ENCODE peak calls at places on chromosomes 3 and 15, in nine cellular contexts. D, L, G, M, Q, W, P, T and O are unnamed samples.

GRCh38 chr15:56919708-56920637 is 1.5 kb downstream of the TCF12 start:
- DNase-seq in D (no peak), L (peak), G (peak), M (no peak), Q (peak), W (no peak), P (peak), T (peak), O (peak)

GRCh38 chr15:80404057-80404718 is at the start of gene ARNT2:
- DNase-seq in D (peak), L (peak), G (no peak), M (no peak), Q (no peak), W (no peak), P (no peak), T (no peak), O (peak)

GRCh38 chr15:52653451-52653964 is 25.7 kb downstream of the ATOSA start:
- DNase-seq in D (no peak), L (no peak), G (peak), M (no peak), Q (peak), W (peak), P (peak), T (peak), O (no peak)

GRCh38 chr15:52143862-52144261 is 31.3 kb upstream of the BCL2L10 start:
- DNase-seq in D (no peak), L (no peak), G (peak), M (no peak), Q (peak), W (peak), P (peak), T (peak), O (peak)

GRCh38 chr3:9168230-9168629 is 81.2 kb downstream of the SRGAP3 start:
- DNase-seq in D (no peak), L (no peak), G (peak), M (peak), Q (peak), W (no peak), P (peak), T (no peak), O (no peak)

GRCh38 chr15:52486003-52486996 is 42.4 kb downstream of the MYO5A start:
- DNase-seq in D (peak), L (no peak), G (no peak), M (no peak), Q (no peak), W (no peak), P (no peak), T (no peak), O (no peak)

GRCh38 chr3:37458162-37458895 is 283.9 kb upstream of the LRRFIP2 start:
- DNase-seq in D (no peak), L (peak), G (no peak), M (no peak), Q (no peak), W (no peak), P (no peak), T (peak), O (no peak)

GRCh38 chr3:59245879-59246501 is 196.2 kb upstream of the CFAP20DC start:
- DNase-seq in D (no peak), L (no peak), G (peak), M (no peak), Q (peak), W (no peak), P (peak), T (peak), O (no peak)

GRCh38 chr3:193975072-193975535 is 160.8 kb upstream of the HES1 start:
- DNase-seq in D (no peak), L (no peak), G (no peak), M (no peak), Q (no peak), W (no peak), P (no peak), T (no peak), O (no peak)

GRCh38 chr3:14345496-14346150 is 56.8 kb upstream of the SLC6A6 start:
- DNase-seq in D (no peak), L (no peak), G (peak), M (no peak), Q (peak), W (no peak), P (no peak), T (no peak), O (peak)

GRCh38 chr3:35710554-35710953 is 71.2 kb downstream of the ARPP21 start:
- DNase-seq in D (no peak), L (no peak), G (no peak), M (no peak), Q (no peak), W (no peak), P (no peak), T (no peak), O (no peak)

GRCh38 chr15:82999905-83000671 is 11.4 kb downstream of the C15orf40 start:
- DNase-seq in D (no peak), L (no peak), G (peak), M (peak), Q (peak), W (no peak), P (peak), T (peak), O (peak)

GRCh38 chr3:129624347-129625070 is 18.0 kb upstream of the PLXND1 start:
- DNase-seq in D (no peak), L (peak), G (no peak), M (no peak), Q (no peak), W (no peak), P (no peak), T (no peak), O (peak)

GRCh38 chr3:197577366-197578074 is 21.8 kb upstream of the BDH1 start:
- DNase-seq in D (no peak), L (no peak), G (no peak), M (no peak), Q (no peak), W (no peak), P (peak), T (no peak), O (no peak)

GRCh38 chr3:71225285-71225684 is 358.2 kb downstream of the FOXP1 start:
- DNase-seq in D (no peak), L (no peak), G (no peak), M (no peak), Q (no peak), W (no peak), P (no peak), T (no peak), O (peak)

GRCh38 chr3:58462829-58463180 is 29.1 kb upstream of the KCTD6 start:
- DNase-seq in D (no peak), L (no peak), G (no peak), M (no peak), Q (no peak), W (no peak), P (no peak), T (no peak), O (peak)

GRCh38 chr3:82080261-82080660 is 318.8 kb upstream of the GBE1 start:
- DNase-seq in D (no peak), L (no peak), G (peak), M (no peak), Q (peak), W (no peak), P (no peak), T (no peak), O (no peak)

GRCh38 chr3:114706591-114707224 is 412.9 kb downstream of the TIGIT start:
- DNase-seq in D (no peak), L (no peak), G (peak), M (no peak), Q (peak), W (no peak), P (peak), T (peak), O (no peak)

GRCh38 chr3:196624907-196625306 is 14.6 kb upstream of the NRROS start:
- DNase-seq in D (no peak), L (peak), G (no peak), M (no peak), Q (no peak), W (no peak), P (no peak), T (no peak), O (no peak)

GRCh38 chr3:66490214-66490613 is 10.6 kb downstream of the LRIG1 start:
- DNase-seq in D (no peak), L (no peak), G (no peak), M (no peak), Q (no peak), W (no peak), P (no peak), T (peak), O (no peak)

GRCh38 chr3:62366093-62366419 is 7.3 kb downstream of the FEZF2 start:
- DNase-seq in D (no peak), L (no peak), G (no peak), M (no peak), Q (no peak), W (no peak), P (no peak), T (no peak), O (no peak)

GRCh38 chr3:37170097-37170496 is 4.3 kb downstream of the LRRFIP2 start:
- DNase-seq in D (no peak), L (no peak), G (no peak), M (no peak), Q (no peak), W (no peak), P (no peak), T (peak), O (no peak)

GRCh38 chr15:41934843-41935242 is 37.5 kb downstream of the EHD4 start:
- DNase-seq in D (no peak), L (peak), G (peak), M (no peak), Q (peak), W (no peak), P (peak), T (no peak), O (no peak)

GRCh38 chr3:49171775-49172500 is 540 bp downstream of the KLHDC8B start:
- DNase-seq in D (no peak), L (no peak), G (no peak), M (no peak), Q (no peak), W (no peak), P (no peak), T (no peak), O (peak)

GRCh38 chr3:45890405-45890804 is 4.1 kb downstream of the CCR9 start:
- DNase-seq in D (no peak), L (no peak), G (peak), M (no peak), Q (no peak), W (no peak), P (peak), T (no peak), O (no peak)

GRCh38 chr3:122948398-122948797 is 79.2 kb downstream of the SEMA5B start:
- DNase-seq in D (no peak), L (no peak), G (no peak), M (no peak), Q (no peak), W (no peak), P (no peak), T (no peak), O (no peak)
- TF ChIP-seq CTCF in D (no peak), L (no peak), G (no peak), M (no peak), Q (no peak), W (no peak), P (no peak), T (no peak), O (no peak)

GRCh38 chr15:28990390-28990789 is 104.6 kb downstream of the APBA2 start:
- DNase-seq in D (no peak), L (no peak), G (no peak), M (no peak), Q (no peak), W (no peak), P (no peak), T (no peak), O (no peak)

GRCh38 chr15:28987337-28987736 is 101.6 kb downstream of the APBA2 start:
- DNase-seq in D (no peak), L (no peak), G (no peak), M (no peak), Q (no peak), W (no peak), P (no peak), T (no peak), O (no peak)

GRCh38 chr15:28989896-28990295 is 104.1 kb downstream of the APBA2 start:
- DNase-seq in D (no peak), L (no peak), G (no peak), M (no peak), Q (no peak), W (no peak), P (no peak), T (no peak), O (no peak)

GRCh38 chr15:28991236-28992171 is 105.7 kb downstream of the APBA2 start:
- DNase-seq in D (no peak), L (no peak), G (no peak), M (no peak), Q (no peak), W (no peak), P (no peak), T (no peak), O (no peak)

GRCh38 chr15:28989239-28989830 is 103.6 kb downstream of the APBA2 start:
- DNase-seq in D (no peak), L (no peak), G (no peak), M (no peak), Q (no peak), W (no peak), P (no peak), T (no peak), O (no peak)
- TF ChIP-seq CTCF in D (no peak), L (no peak), G (no peak), M (no peak), Q (no peak), W (peak), P (peak), T (no peak), O (peak)

DNA sequence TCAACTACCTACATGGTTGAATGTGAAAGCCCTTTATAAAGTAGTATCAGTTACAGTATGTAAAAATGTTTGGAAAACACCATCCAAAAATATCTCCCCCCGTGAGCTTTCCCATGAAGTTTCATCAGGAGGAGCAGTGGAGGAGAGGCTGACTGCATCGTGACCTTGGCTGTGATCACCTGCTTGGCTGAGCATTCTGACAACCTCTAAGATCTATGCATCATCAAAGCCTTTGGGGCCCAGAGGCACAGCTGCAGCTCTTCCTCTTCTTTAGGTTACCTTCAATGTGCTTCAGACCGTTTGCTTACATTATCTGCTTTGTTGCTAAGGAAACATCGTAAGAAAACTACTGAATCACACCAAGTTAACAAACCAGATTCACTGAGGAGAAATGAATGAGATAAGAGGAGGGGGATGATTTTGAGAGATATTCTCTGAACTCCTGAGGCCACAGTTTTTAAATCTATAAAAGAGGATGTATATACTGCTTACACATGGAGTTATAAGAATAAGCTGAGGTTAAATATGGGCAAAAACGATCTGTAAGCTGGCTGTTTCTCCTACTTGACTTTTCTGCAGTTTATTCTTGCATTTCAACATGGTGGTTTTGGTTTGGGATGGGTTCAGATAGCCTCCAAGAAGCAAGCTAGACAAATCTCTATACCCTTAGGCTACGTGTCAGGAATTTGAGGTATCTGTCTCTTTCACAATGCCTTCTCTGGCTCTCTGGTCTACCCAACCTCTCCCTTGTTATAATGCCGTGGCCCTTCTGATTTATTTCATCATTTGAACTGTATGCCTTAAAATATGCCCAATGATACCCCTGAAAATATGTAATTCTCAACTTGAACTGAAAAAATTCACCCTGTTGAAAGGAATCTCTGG is 4.0 kb downstream of the GCSAM start:
- DNase-seq in D (no peak), L (no peak), G (peak), M (no peak), Q (peak), W (peak), P (peak), T (no peak), O (no peak)
- TF ChIP-seq CTCF in D (no peak), L (no peak), G (no peak), M (no peak), Q (no peak), W (no peak), P (peak), T (no peak), O (no peak)

GRCh38 chr15:89502867-89503595 is 6.6 kb upstream of the RHCG start:
- DNase-seq in D (no peak), L (no peak), G (peak), M (no peak), Q (peak), W (no peak), P (peak), T (no peak), O (no peak)

GRCh38 chr15:89498574-89498906 is 2.2 kb upstream of the RHCG start:
- DNase-seq in D (no peak), L (no peak), G (no peak), M (no peak), Q (no peak), W (no peak), P (no peak), T (no peak), O (no peak)

GRCh38 chr15:89501646-89502045 is 5.3 kb upstream of the RHCG start:
- DNase-seq in D (no peak), L (no peak), G (no peak), M (no peak), Q (no peak), W (no peak), P (no peak), T (no peak), O (no peak)

GRCh38 chr15:89499156-89499555 is 2.8 kb upstream of the RHCG start:
- DNase-seq in D (no peak), L (peak), G (no peak), M (no peak), Q (no peak), W (no peak), P (no peak), T (no peak), O (no peak)

GRCh38 chr15:89500397-89501270 is 4.3 kb upstream of the RHCG start:
- DNase-seq in D (no peak), L (peak), G (no peak), M (no peak), Q (no peak), W (no peak), P (no peak), T (no peak), O (no peak)
- TF ChIP-seq CTCF in D (peak), L (no peak), G (peak), M (peak), Q (peak), W (peak), P (peak), T (peak), O (peak)

GRCh38 chr3:126102011-126102410 is 18.1 kb upstream of the SLC41A3 start:
- DNase-seq in D (no peak), L (no peak), G (no peak), M (no peak), Q (no peak), W (no peak), P (no peak), T (no peak), O (no peak)

GRCh38 chr3:126104742-126105605 is 21.1 kb upstream of the SLC41A3 start:
- DNase-seq in D (no peak), L (peak), G (no peak), M (no peak), Q (no peak), W (no peak), P (no peak), T (no peak), O (no peak)

GRCh38 chr3:126104028-126104635 is 20.2 kb upstream of the SLC41A3 start:
- DNase-seq in D (no peak), L (no peak), G (no peak), M (no peak), Q (no peak), W (no peak), P (no peak), T (no peak), O (no peak)

GRCh38 chr3:126102530-126102951 is 18.6 kb upstream of the SLC41A3 start:
- DNase-seq in D (no peak), L (peak), G (no peak), M (no peak), Q (no peak), W (peak), P (peak), T (peak), O (peak)

GRCh38 chr3:126103121-126104027 is 19.4 kb upstream of the SLC41A3 start:
- DNase-seq in D (no peak), L (no peak), G (no peak), M (no peak), Q (no peak), W (no peak), P (no peak), T (no peak), O (peak)
- TF ChIP-seq CTCF in D (peak), L (no peak), G (peak), M (no peak), Q (no peak), W (no peak), P (peak), T (no peak), O (no peak)

GRCh38 chr3:136353461-136353860 is 103.3 kb downstream of the PCCB start:
- DNase-seq in D (no peak), L (no peak), G (no peak), M (peak), Q (no peak), W (no peak), P (no peak), T (no peak), O (no peak)

GRCh38 chr3:136350132-136350531 is 100.0 kb downstream of the PCCB start:
- DNase-seq in D (no peak), L (no peak), G (peak), M (no peak), Q (peak), W (peak), P (peak), T (peak), O (peak)

GRCh38 chr3:136351351-136351750 is 101.2 kb downstream of the PCCB start:
- DNase-seq in D (no peak), L (no peak), G (no peak), M (no peak), Q (no peak), W (no peak), P (no peak), T (no peak), O (no peak)

GRCh38 chr3:136350557-136350956 is 100.4 kb downstream of the PCCB start:
- DNase-seq in D (no peak), L (no peak), G (peak), M (no peak), Q (no peak), W (no peak), P (no peak), T (peak), O (no peak)

GRCh38 chr3:136351905-136352304 is 101.8 kb downstream of the PCCB start:
- DNase-seq in D (no peak), L (no peak), G (no peak), M (no peak), Q (no peak), W (no peak), P (no peak), T (no peak), O (no peak)
- TF ChIP-seq CTCF in D (peak), L (no peak), G (no peak), M (no peak), Q (peak), W (no peak), P (peak), T (peak), O (peak)